ENCODE peak calls at places on chromosome 18, in six cellular contexts. X, D, L, R, W and P are unnamed samples.
A peak's percentile ranks its signal among the peaks of the same experiment; 100 is the strongest.

GRCh38 chr18:36899289-36899688 is 70.4 kb downstream of the KIAA1328 start:
- DNase-seq in R (no peak), X (no peak), W (no peak), D (no peak), L (peak; percentile 65), P (no peak)

GRCh38 chr18:902179-902718 is 2.4 kb upstream of the ADCYAP1 start:
- DNase-seq in X (no peak), L (no peak), R (no peak), D (no peak), W (no peak), P (no peak)

GRCh38 chr18:8754995-8755955 is 49.9 kb downstream of the MTCL1 start:
- DNase-seq in R (no peak), L (no peak), W (no peak), X (no peak), D (peak; percentile 72), P (no peak)

GRCh38 chr18:77042583-77042982 is 90.0 kb downstream of the MBP start:
- DNase-seq in X (no peak), R (peak; percentile 75), D (no peak), L (no peak), W (no peak), P (peak; percentile 59)

GRCh38 chr18:41038071-41038470 is 917.0 kb upstream of the PIK3C3 start:
- DNase-seq in L (no peak), R (no peak), D (no peak), W (no peak), X (no peak), P (no peak)

GRCh38 chr18:57534535-57534934 is 52.0 kb downstream of the FECH start:
- DNase-seq in L (no peak), X (no peak), W (no peak), R (no peak), D (no peak), P (no peak)

GRCh38 chr18:32072321-32072720 is 19.4 kb upstream of the RNF138 start:
- DNase-seq in L (peak; percentile 14), R (no peak), W (no peak), X (no peak), D (no peak), P (no peak)

GRCh38 chr18:9069482-9070059 is 32.9 kb upstream of the NDUFV2 start:
- DNase-seq in D (no peak), R (no peak), L (peak; percentile 62), X (peak; percentile 8), W (no peak), P (no peak)

GRCh38 chr18:70363861-70364260 is 75.0 kb downstream of the SOCS6 start:
- DNase-seq in R (no peak), X (no peak), L (no peak), D (no peak), W (no peak), P (no peak)

GRCh38 chr18:12376034-12376717 is 851 bp downstream of the AFG3L2 start:
- DNase-seq in D (peak; percentile 18), X (peak; percentile 19), R (no peak), L (peak; percentile 36), W (no peak), P (no peak)

GRCh38 chr18:76573325-76574025 is 78.4 kb upstream of the ZNF516 start:
- DNase-seq in X (no peak), R (no peak), L (no peak), W (no peak), D (peak; percentile 22), P (no peak)

GRCh38 chr18:54948350-54948837 is 10.9 kb downstream of the CCDC68 start:
- DNase-seq in L (no peak), R (no peak), D (no peak), W (no peak), X (no peak), P (no peak)

GRCh38 chr18:55239764-55240163 is 280.5 kb upstream of the CCDC68 start:
- DNase-seq in W (no peak), D (no peak), L (no peak), X (no peak), R (no peak), P (no peak)

GRCh38 chr18:76266226-76266991 is 228.6 kb downstream of the ZNF516 start:
- DNase-seq in X (no peak), L (no peak), R (no peak), D (no peak), W (no peak), P (no peak)

GRCh38 chr18:77054288-77054605 is 78.3 kb downstream of the MBP start:
- DNase-seq in D (no peak), X (no peak), L (no peak), W (no peak), R (no peak), P (no peak)

GRCh38 chr18:63319383-63320040 is at the start of gene BCL2:
- DNase-seq in X (peak; percentile 25), L (peak; percentile 42), W (no peak), R (peak; percentile 20), D (peak; percentile 7), P (peak; percentile 55)

GRCh38 chr18:68676913-68677312 is 38.0 kb downstream of the TMX3 start:
- DNase-seq in W (no peak), X (no peak), D (peak; percentile 23), R (no peak), L (peak; percentile 81), P (peak; percentile 28)

DNA sequence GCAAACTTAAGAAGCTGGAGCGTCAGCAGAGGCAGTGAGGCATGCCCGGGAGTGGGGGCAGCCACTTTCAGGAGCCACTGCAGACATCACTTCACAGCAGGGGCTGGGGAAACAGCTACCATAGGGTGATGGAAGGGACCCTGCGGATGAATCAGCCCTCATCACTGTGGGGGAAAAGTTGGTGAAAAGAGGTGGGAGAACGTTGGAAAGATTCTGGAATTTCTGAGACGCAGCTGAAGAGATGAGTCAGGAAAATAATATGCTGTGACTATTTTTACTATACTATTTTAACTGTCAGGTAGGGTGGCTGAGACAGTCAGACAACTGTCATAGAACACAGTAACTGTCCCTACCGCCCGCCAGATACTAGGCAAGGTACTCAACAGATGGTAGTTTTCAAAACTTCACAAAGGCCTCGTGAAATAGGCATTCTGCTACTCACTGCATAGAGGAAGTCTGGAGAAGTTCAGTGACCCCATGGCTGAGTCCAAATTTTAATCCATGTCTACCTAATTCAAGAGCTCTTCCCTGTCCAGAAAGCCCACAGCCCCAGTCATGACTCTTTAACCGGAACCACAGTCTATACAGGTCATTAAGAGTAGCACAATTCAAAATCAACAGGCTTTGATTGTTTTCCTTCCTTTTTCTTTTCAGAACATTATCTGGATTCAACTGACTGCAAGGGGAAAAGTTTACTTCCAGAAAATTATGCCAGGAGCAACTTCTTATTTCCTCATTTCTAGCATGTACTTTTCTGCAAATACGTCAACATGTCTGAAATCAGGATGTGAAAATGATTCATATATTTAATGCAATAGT is 39.3 kb upstream of the EPB41L3 start:
- DNase-seq in W (no peak), L (no peak), D (peak; percentile 79), R (no peak), X (peak; percentile 45), P (no peak)
- H3K27ac ChIP-seq in W (peak overlapping the region; percentile 3), L (no peak overlapping the region), D (peak overlapping the region; percentile 69), R (no peak overlapping the region), X (no peak overlapping the region), P (no peak overlapping the region)

GRCh38 chr18:11035814-11036213 is 113.6 kb downstream of the PIEZO2 start:
- DNase-seq in D (no peak), X (no peak), R (no peak), L (no peak), W (no peak), P (no peak)

GRCh38 chr18:11034816-11035215 is 114.6 kb downstream of the PIEZO2 start:
- DNase-seq in D (no peak), L (no peak), R (no peak), X (no peak), W (no peak), P (no peak)

GRCh38 chr18:11040359-11040758 is 109.0 kb downstream of the PIEZO2 start:
- DNase-seq in R (no peak), W (no peak), L (no peak), D (no peak), X (no peak), P (no peak)

GRCh38 chr18:11040823-11041712 is 108.3 kb downstream of the PIEZO2 start:
- DNase-seq in W (no peak), L (peak; percentile 51), X (peak; percentile 66), D (peak; percentile 75), R (peak; percentile 15), P (no peak)

DNA sequence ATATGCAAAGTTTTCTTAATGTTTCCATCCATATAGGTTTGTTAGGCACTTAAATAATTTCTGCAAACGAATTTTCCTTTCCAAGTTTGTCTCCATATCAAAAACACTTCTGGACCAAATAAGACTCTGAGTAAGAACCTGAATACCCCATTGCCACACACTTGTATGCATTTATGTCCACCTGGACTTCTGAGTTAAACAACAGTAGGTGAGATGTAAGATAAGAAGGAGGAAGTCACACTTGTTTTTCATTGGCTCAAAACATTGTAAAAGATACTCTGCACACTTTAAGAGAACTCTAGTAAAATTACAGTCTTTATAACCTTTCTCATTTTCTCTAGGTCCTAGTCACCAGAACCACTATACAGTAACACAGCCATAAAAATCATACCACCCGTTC is 111.5 kb downstream of the PIEZO2 start:
- DNase-seq in W (no peak), D (no peak), L (no peak), X (no peak), R (no peak), P (no peak)
- H3K27ac ChIP-seq in W (no peak overlapping the region), D (no peak overlapping the region), L (no peak overlapping the region), X (no peak overlapping the region), R (no peak overlapping the region), P (no peak overlapping the region)

GRCh38 chr18:26703170-26703933 is 155.0 kb upstream of the KCTD1 start:
- DNase-seq in R (no peak), X (peak; percentile 22), L (no peak), D (no peak), W (no peak), P (no peak)
- H3K27ac ChIP-seq in R (no peak overlapping the region), X (no peak overlapping the region), L (no peak overlapping the region), D (no peak overlapping the region), W (no peak overlapping the region), P (no peak overlapping the region)

GRCh38 chr18:58671122-58671940 is at the start of gene MALT1:
- DNase-seq in R (peak; percentile 63), L (peak; percentile 96), X (peak; percentile 93), D (peak; percentile 83), W (peak; percentile 94), P (peak; percentile 73)

GRCh38 chr18:58676270-58676669 is 5.0 kb downstream of the MALT1 start:
- DNase-seq in D (no peak), X (no peak), R (no peak), L (no peak), W (no peak), P (no peak)

GRCh38 chr18:58671941-58672565 is 788 bp downstream of the MALT1 start:
- DNase-seq in D (peak; percentile 14), W (no peak), X (no peak), L (peak; percentile 46), R (no peak), P (peak; percentile 28)

GRCh38 chr18:58674159-58674558 is 2.9 kb downstream of the MALT1 start:
- DNase-seq in L (no peak), D (no peak), R (no peak), W (no peak), X (no peak), P (no peak)

GRCh38 chr18:58674863-58675472 is 3.7 kb downstream of the MALT1 start:
- DNase-seq in W (no peak), X (no peak), R (no peak), D (peak; percentile 16), L (no peak), P (no peak)
- H3K27ac ChIP-seq in W (no peak overlapping the region), X (no peak overlapping the region), R (no peak overlapping the region), D (no peak overlapping the region), L (no peak overlapping the region), P (no peak overlapping the region)

DNA sequence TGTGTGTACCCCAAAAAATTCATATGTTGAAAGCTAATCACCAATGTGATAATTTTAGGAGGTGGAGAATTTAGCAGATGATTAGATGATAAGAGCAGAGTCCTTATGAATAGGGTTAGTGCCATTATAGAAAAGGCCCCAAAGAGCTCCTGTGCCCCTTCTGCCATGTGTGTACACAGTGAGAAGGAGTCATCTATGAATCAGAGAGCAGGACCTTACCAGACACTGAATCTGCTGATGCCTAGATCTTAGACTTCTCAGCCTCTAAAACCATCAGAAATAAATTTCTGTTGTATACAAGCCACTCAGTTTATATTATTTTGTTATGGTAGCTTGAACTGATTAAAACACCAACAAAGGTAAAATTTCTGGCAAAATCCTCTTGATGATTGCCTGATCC is 560.0 kb upstream of the CDH2 start:
- DNase-seq in W (no peak), R (no peak), L (no peak), D (no peak), X (no peak), P (no peak)
- H3K27ac ChIP-seq in W (no peak overlapping the region), R (no peak overlapping the region), L (no peak overlapping the region), D (no peak overlapping the region), X (no peak overlapping the region), P (no peak overlapping the region)